ENCODE peak calls at places on chromosomes 7 and 10, in ten cellular contexts. T is dorsolateral prefrontal cortex, F is HT1080, Z is hypothalamus, H is HFFc6, P is mucosa of descending colon, V is DMS 273 treated with DMSO at 0.1 percent for 48 hours, A is posterior vena cava, M is right lobe of liver, L is AG09319. I is an unnamed sample.

GRCh38 chr10:97764519-97764931 is 7.3 kb downstream of the SFRP5 start:
- DNase-seq in T (no peak), F (no peak), P (no peak), V (no peak), H (no peak), Z (no peak), M (no peak), L (no peak), A (no peak), I (no peak)

GRCh38 chr7:1938788-1939433 is 268.8 kb downstream of the ELFN1 start:
- DNase-seq in H (no peak), L (no peak), P (peak), M (peak), A (peak), T (no peak), F (no peak), Z (no peak), V (no peak), I (no peak)

GRCh38 chr7:155206286-155207020 is 91.2 kb upstream of the INSIG1 start:
- DNase-seq in P (peak), T (no peak), M (peak), Z (no peak), V (no peak), L (peak), H (peak), A (peak), F (peak), I (no peak)

GRCh38 chr10:1738950-1739349 is 1.6 kb upstream of the ADARB2 start:
- DNase-seq in T (no peak), Z (no peak), H (no peak), M (no peak), P (no peak), L (no peak), A (no peak), F (no peak), V (no peak), I (no peak)

GRCh38 chr7:137036768-137037167 is 168.3 kb downstream of the CHRM2 start:
- DNase-seq in L (no peak), M (no peak), A (no peak), V (no peak), Z (no peak), T (no peak), F (no peak), H (no peak), P (no peak), I (no peak)

GRCh38 chr10:13346912-13347234 is 1.2 kb downstream of the SEPHS1 start:
- DNase-seq in L (no peak), P (no peak), H (no peak), T (no peak), A (no peak), Z (no peak), F (no peak), M (no peak), V (no peak), I (no peak)

GRCh38 chr10:122051609-122052385 is 62.8 kb downstream of the TACC2 start:
- DNase-seq in V (no peak), H (peak), Z (no peak), P (peak), A (peak), L (peak), T (no peak), M (no peak), F (peak), I (peak)

GRCh38 chr10:74586088-74586585 is 240.3 kb upstream of the KAT6B start:
- DNase-seq in P (no peak), V (peak), L (no peak), A (no peak), Z (no peak), T (no peak), M (no peak), F (no peak), H (no peak), I (no peak)

GRCh38 chr7:121023683-121024507 is 35.4 kb downstream of the CPED1 start:
- DNase-seq in P (no peak), H (no peak), L (no peak), M (no peak), T (no peak), Z (no peak), F (no peak), A (no peak), V (no peak), I (no peak)

GRCh38 chr7:14069961-14070360 is 80.5 kb upstream of the ETV1 start:
- DNase-seq in T (no peak), H (no peak), V (no peak), P (no peak), Z (no peak), M (no peak), L (no peak), A (no peak), F (no peak), I (no peak)

GRCh38 chr10:46225597-46225996 is 61.2 kb upstream of the ANTXRL start:
- DNase-seq in L (no peak), M (peak), P (peak), H (no peak), T (no peak), A (peak), Z (no peak), F (no peak), V (no peak), I (no peak)

GRCh38 chr10:35533565-35533964 is 71.6 kb upstream of the GJD4 start:
- DNase-seq in H (no peak), T (no peak), A (no peak), V (no peak), Z (no peak), M (no peak), L (no peak), F (no peak), P (no peak), I (no peak)

GRCh38 chr7:80478683-80479082 is 33.2 kb downstream of the GNAT3 start:
- DNase-seq in T (no peak), P (no peak), L (no peak), M (no peak), H (peak), F (peak), Z (no peak), A (no peak), V (no peak), I (peak)

GRCh38 chr7:141455686-141456085 is 95.5 kb upstream of the AGK start:
- DNase-seq in L (no peak), T (no peak), M (no peak), F (no peak), Z (no peak), V (peak), H (no peak), A (no peak), P (no peak), I (no peak)

GRCh38 chr10:127556911-127557310 is 7.8 kb downstream of the NPS start:
- DNase-seq in Z (no peak), L (no peak), V (no peak), T (no peak), F (no peak), H (no peak), P (no peak), M (no peak), A (no peak), I (peak)

GRCh38 chr7:147833549-147833948 is 757.0 kb upstream of the C7orf33 start:
- DNase-seq in F (peak), H (no peak), Z (no peak), M (no peak), P (no peak), L (no peak), A (no peak), V (no peak), T (no peak), I (no peak)

GRCh38 chr7:150420242-150420641 is 30.2 kb upstream of the GIMAP8 start:
- DNase-seq in F (no peak), A (no peak), H (no peak), L (no peak), T (no peak), V (no peak), P (no peak), M (no peak), Z (no peak), I (no peak)

GRCh38 chr10:126844406-126844805 is 60.8 kb upstream of the DOCK1 start:
- DNase-seq in A (no peak), T (no peak), V (no peak), H (no peak), L (no peak), M (no peak), P (no peak), Z (no peak), F (peak), I (no peak)

GRCh38 chr7:127940365-127941160 is 90.7 kb downstream of the LRRC4 start:
- DNase-seq in P (no peak), Z (peak), M (no peak), T (no peak), F (no peak), A (no peak), V (no peak), L (no peak), H (peak), I (no peak)

GRCh38 chr7:23205861-23206510 is 24.1 kb downstream of the NUP42 start:
- DNase-seq in L (no peak), V (no peak), T (no peak), H (no peak), Z (no peak), P (no peak), A (peak), M (peak), F (no peak), I (no peak)

GRCh38 chr10:24453404-24453830 is 244.5 kb downstream of the KIAA1217 start:
- DNase-seq in M (no peak), A (no peak), V (no peak), P (no peak), F (no peak), T (no peak), H (peak), Z (no peak), L (no peak), I (no peak)

GRCh38 chr7:41942468-41943097 is 239.7 kb upstream of the INHBA start:
- DNase-seq in F (no peak), Z (no peak), M (peak), V (no peak), L (no peak), H (no peak), T (no peak), A (peak), P (peak), I (no peak)

GRCh38 chr7:30433082-30433481 is 45.5 kb downstream of the NOD1 start:
- DNase-seq in Z (no peak), F (no peak), H (no peak), V (no peak), A (peak), T (peak), M (peak), P (peak), L (peak), I (no peak)

GRCh38 chr10:17519457-17519856 is 65.1 kb upstream of the ST8SIA6 start:
- DNase-seq in L (no peak), A (no peak), Z (no peak), H (no peak), M (no peak), F (no peak), V (no peak), P (no peak), T (no peak), I (no peak)

GRCh38 chr7:7607010-7607409 is 33.5 kb upstream of the UMAD1 start:
- DNase-seq in A (no peak), T (no peak), H (no peak), Z (no peak), L (no peak), V (no peak), P (no peak), F (no peak), M (no peak), I (no peak)

GRCh38 chr10:24962998-24963397 is 10.6 kb upstream of the PRTFDC1 start:
- DNase-seq in Z (no peak), H (peak), A (no peak), F (peak), V (no peak), M (no peak), T (no peak), P (no peak), L (no peak), I (peak)

GRCh38 chr10:96588060-96588554 is 1.3 kb upstream of the TM9SF3 start:
- DNase-seq in F (no peak), V (no peak), P (no peak), A (no peak), Z (no peak), M (no peak), H (no peak), T (no peak), L (no peak), I (no peak)

GRCh38 chr10:127193125-127193524 is 3.3 kb downstream of the INSYN2A start:
- DNase-seq in P (no peak), Z (no peak), A (no peak), T (no peak), F (peak), L (no peak), H (no peak), M (no peak), V (no peak), I (no peak)

GRCh38 chr10:6044651-6045599 is 17.2 kb downstream of the IL2RA start:
- DNase-seq in A (no peak), M (no peak), F (no peak), H (no peak), P (no peak), T (no peak), L (no peak), Z (no peak), V (no peak), I (no peak)

GRCh38 chr7:30053068-30053467 is 24.9 kb downstream of the PLEKHA8 start:
- DNase-seq in P (no peak), V (no peak), A (no peak), H (no peak), Z (no peak), L (no peak), F (no peak), M (no peak), T (no peak), I (no peak)

GRCh38 chr7:150845471-150845870 is 6.8 kb upstream of the AOC1 start:
- DNase-seq in V (no peak), H (no peak), P (no peak), L (no peak), F (no peak), Z (no peak), T (peak), M (no peak), A (no peak), I (no peak)

GRCh38 chr10:106935978-106936451 is 228.5 kb downstream of the SORCS1 start:
- DNase-seq in P (no peak), L (no peak), M (no peak), Z (no peak), H (no peak), T (no peak), A (no peak), V (no peak), F (no peak), I (no peak)

GRCh38 chr7:158467562-158467961 is 120.1 kb downstream of the PTPRN2 start:
- DNase-seq in L (no peak), V (no peak), P (no peak), T (no peak), M (no peak), H (no peak), A (peak), F (no peak), Z (no peak), I (no peak)

GRCh38 chr10:128180843-128181242 is 54.6 kb upstream of the MKI67 start:
- DNase-seq in P (no peak), Z (no peak), L (no peak), F (peak), M (no peak), A (no peak), H (no peak), T (no peak), V (no peak), I (no peak)

GRCh38 chr10:31317652-31318381 is 1.2 kb upstream of the ZEB1 start:
- DNase-seq in Z (no peak), M (no peak), H (no peak), F (no peak), A (no peak), P (peak), T (no peak), V (no peak), L (no peak), I (no peak)

GRCh38 chr10:89088901-89089300 is 98.3 kb downstream of the FAS start:
- DNase-seq in M (no peak), F (no peak), P (no peak), L (no peak), V (no peak), H (no peak), A (no peak), Z (no peak), T (no peak), I (no peak)

GRCh38 chr7:33449847-33450246 is 320.5 kb downstream of the BBS9 start:
- DNase-seq in V (no peak), M (no peak), P (no peak), A (no peak), T (no peak), H (no peak), F (no peak), L (no peak), Z (no peak), I (no peak)

GRCh38 chr7:150341263-150342118 is at the start of gene RARRES2:
- DNase-seq in P (peak), T (no peak), M (peak), V (no peak), A (no peak), H (no peak), Z (no peak), F (no peak), L (no peak), I (no peak)